ENCODE peak calls at places on chromosome X, in six cellular contexts. One of them, this sample, is unnamed.

GRCh38 chrX:30887721-30888120 is 1.3 kb downstream of the TAB3 start:
- DNase-seq in COR-L47: no peak
- DNase-seq in activated CD8-positive, alpha-beta T cell treated with anti-CD3 and anti-CD28 coated beads for 36 hours: peak
- DNase-seq in stimulated activated CD8-positive, alpha-beta memory T cell treated with anti-CD3 and anti-CD28 coated beads, Interleukin-4, amount 100 ng/mL, for 4 hours: no peak
- DNase-seq in A549: no peak
- DNase-seq in keratinocyte: no peak
- DNase-seq in this sample: no peak

GRCh38 chrX:134520860-134521390 is 61.0 kb downstream of the HPRT1 start:
- DNase-seq in stimulated activated CD8-positive, alpha-beta memory T cell treated with anti-CD3 and anti-CD28 coated beads, Interleukin-4, amount 100 ng/mL, for 4 hours: no peak
- DNase-seq in keratinocyte: no peak
- DNase-seq in A549: peak
- DNase-seq in COR-L47: peak
- DNase-seq in activated CD8-positive, alpha-beta T cell treated with anti-CD3 and anti-CD28 coated beads for 36 hours: no peak
- DNase-seq in this sample: peak

GRCh38 chrX:1322393-1322792 is 14.2 kb upstream of the IL3RA start:
- DNase-seq in activated CD8-positive, alpha-beta T cell treated with anti-CD3 and anti-CD28 coated beads for 36 hours: peak
- DNase-seq in A549: no peak
- DNase-seq in keratinocyte: no peak
- DNase-seq in COR-L47: no peak
- DNase-seq in stimulated activated CD8-positive, alpha-beta memory T cell treated with anti-CD3 and anti-CD28 coated beads, Interleukin-4, amount 100 ng/mL, for 4 hours: no peak
- DNase-seq in this sample: no peak

GRCh38 chrX:17656035-17656418 is 81.3 kb upstream of the SCML1 start:
- DNase-seq in A549: no peak
- DNase-seq in stimulated activated CD8-positive, alpha-beta memory T cell treated with anti-CD3 and anti-CD28 coated beads, Interleukin-4, amount 100 ng/mL, for 4 hours: no peak
- DNase-seq in keratinocyte: no peak
- DNase-seq in activated CD8-positive, alpha-beta T cell treated with anti-CD3 and anti-CD28 coated beads for 36 hours: peak
- DNase-seq in COR-L47: no peak
- DNase-seq in this sample: no peak

GRCh38 chrX:97399400-97399799 is 515.7 kb downstream of the RPA4 start:
- DNase-seq in A549: peak
- DNase-seq in stimulated activated CD8-positive, alpha-beta memory T cell treated with anti-CD3 and anti-CD28 coated beads, Interleukin-4, amount 100 ng/mL, for 4 hours: no peak
- DNase-seq in COR-L47: no peak
- DNase-seq in activated CD8-positive, alpha-beta T cell treated with anti-CD3 and anti-CD28 coated beads for 36 hours: peak
- DNase-seq in keratinocyte: no peak
- DNase-seq in this sample: no peak

GRCh38 chrX:12007881-12008280 is 130.4 kb upstream of the FRMPD4 start:
- DNase-seq in A549: peak
- DNase-seq in stimulated activated CD8-positive, alpha-beta memory T cell treated with anti-CD3 and anti-CD28 coated beads, Interleukin-4, amount 100 ng/mL, for 4 hours: no peak
- DNase-seq in activated CD8-positive, alpha-beta T cell treated with anti-CD3 and anti-CD28 coated beads for 36 hours: peak
- DNase-seq in keratinocyte: peak
- DNase-seq in COR-L47: no peak
- DNase-seq in this sample: no peak

GRCh38 chrX:150486011-150486410 is 82.4 kb upstream of the MTM1 start:
- DNase-seq in A549: peak
- DNase-seq in activated CD8-positive, alpha-beta T cell treated with anti-CD3 and anti-CD28 coated beads for 36 hours: peak
- DNase-seq in keratinocyte: peak
- DNase-seq in stimulated activated CD8-positive, alpha-beta memory T cell treated with anti-CD3 and anti-CD28 coated beads, Interleukin-4, amount 100 ng/mL, for 4 hours: peak
- DNase-seq in COR-L47: no peak
- DNase-seq in this sample: peak

GRCh38 chrX:103442536-103442901 is 66.2 kb downstream of the BEX3 start:
- DNase-seq in stimulated activated CD8-positive, alpha-beta memory T cell treated with anti-CD3 and anti-CD28 coated beads, Interleukin-4, amount 100 ng/mL, for 4 hours: no peak
- DNase-seq in activated CD8-positive, alpha-beta T cell treated with anti-CD3 and anti-CD28 coated beads for 36 hours: no peak
- DNase-seq in A549: no peak
- DNase-seq in keratinocyte: no peak
- DNase-seq in COR-L47: no peak
- DNase-seq in this sample: no peak

GRCh38 chrX:23786268-23786815 is 3.4 kb downstream of the SAT1 start:
- DNase-seq in A549: peak
- DNase-seq in stimulated activated CD8-positive, alpha-beta memory T cell treated with anti-CD3 and anti-CD28 coated beads, Interleukin-4, amount 100 ng/mL, for 4 hours: no peak
- DNase-seq in activated CD8-positive, alpha-beta T cell treated with anti-CD3 and anti-CD28 coated beads for 36 hours: no peak
- DNase-seq in keratinocyte: no peak
- DNase-seq in COR-L47: no peak
- DNase-seq in this sample: no peak

GRCh38 chrX:115233497-115234219 is at the start of gene LRCH2:
- DNase-seq in keratinocyte: no peak
- DNase-seq in stimulated activated CD8-positive, alpha-beta memory T cell treated with anti-CD3 and anti-CD28 coated beads, Interleukin-4, amount 100 ng/mL, for 4 hours: no peak
- DNase-seq in activated CD8-positive, alpha-beta T cell treated with anti-CD3 and anti-CD28 coated beads for 36 hours: no peak
- DNase-seq in COR-L47: peak
- DNase-seq in A549: no peak
- DNase-seq in this sample: peak

GRCh38 chrX:29671426-29671825 is 543.9 kb upstream of the MAGEB2 start:
- DNase-seq in COR-L47: no peak
- DNase-seq in activated CD8-positive, alpha-beta T cell treated with anti-CD3 and anti-CD28 coated beads for 36 hours: no peak
- DNase-seq in A549: no peak
- DNase-seq in keratinocyte: no peak
- DNase-seq in stimulated activated CD8-positive, alpha-beta memory T cell treated with anti-CD3 and anti-CD28 coated beads, Interleukin-4, amount 100 ng/mL, for 4 hours: no peak
- DNase-seq in this sample: no peak

GRCh38 chrX:129957241-129958099 is 25.0 kb upstream of the BCORL1 start:
- DNase-seq in COR-L47: peak
- DNase-seq in activated CD8-positive, alpha-beta T cell treated with anti-CD3 and anti-CD28 coated beads for 36 hours: peak
- DNase-seq in A549: peak
- DNase-seq in keratinocyte: no peak
- DNase-seq in stimulated activated CD8-positive, alpha-beta memory T cell treated with anti-CD3 and anti-CD28 coated beads, Interleukin-4, amount 100 ng/mL, for 4 hours: no peak
- DNase-seq in this sample: no peak

This sample was measured in NCI-H1092.